ENCODE peak calls at places on chromosome 22, in nine cellular contexts. A is AG04450, M is adrenal gland, V is OCI-LY7, G is heart right ventricle, D is Panc1, R is neuronal stem cell, U is small intestine, H is heart left ventricle. S is an unnamed sample.

GRCh38 chr22:18008136-18008535 is 16.2 kb downstream of the MICAL3 start:
- DNase-seq in D (no peak), H (no peak), R (no peak), U (no peak), G (no peak), M (no peak), V (no peak), A (no peak), S (no peak)

GRCh38 chr22:22848364-22848866 is 39.2 kb upstream of the IGLL5 start:
- DNase-seq in D (peak; percentile 22), G (peak; percentile 41), H (peak; percentile 53), M (peak; percentile 46), R (peak; percentile 41), U (peak; percentile 76), A (no peak), V (peak; percentile 79), S (peak; percentile 86)

GRCh38 chr22:48079505-48080295 is 1317.2 kb downstream of the TBC1D22A start:
- DNase-seq in D (no peak), V (peak; percentile 47), G (no peak), U (no peak), M (no peak), A (no peak), R (no peak), H (no peak), S (no peak)

GRCh38 chr22:23225724-23226496 is 45.6 kb downstream of the BCR start:
- DNase-seq in R (no peak), D (no peak), U (peak; percentile 10), G (peak; percentile 49), H (peak; percentile 80), M (no peak), V (no peak), A (no peak), S (no peak)

GRCh38 chr22:47329727-47330653 is 567.5 kb downstream of the TBC1D22A start:
- DNase-seq in M (no peak), H (no peak), R (no peak), G (no peak), V (no peak), D (no peak), U (no peak), A (no peak), S (no peak)

GRCh38 chr22:16586991-16587390 is 5.6 kb downstream of the CCT8L2 start:
- DNase-seq in G (no peak), H (no peak), M (no peak), U (no peak), A (no peak), V (no peak), R (no peak), D (no peak), S (no peak)

GRCh38 chr22:17638432-17639237 is at the start of gene BCL2L13:
- DNase-seq in H (peak; percentile 95), U (peak; percentile 93), R (peak; percentile 84), V (peak; percentile 95), D (peak; percentile 45), A (peak; percentile 70), M (peak; percentile 91), G (peak; percentile 91), S (peak; percentile 91)

GRCh38 chr22:26169312-26170111 is at the start of gene SEZ6L:
- DNase-seq in H (no peak), V (no peak), D (no peak), M (peak; percentile 34), R (peak; percentile 47), U (no peak), A (no peak), G (peak; percentile 12), S (peak; percentile 70)

GRCh38 chr22:39689421-39689820 is 118.9 kb downstream of the CACNA1I start:
- DNase-seq in V (no peak), U (no peak), H (no peak), A (no peak), M (no peak), G (no peak), R (no peak), D (no peak), S (peak; percentile 21)

GRCh38 chr22:38316340-38317236 is 645 bp downstream of the CSNK1E start:
- DNase-seq in V (peak; percentile 54), G (peak; percentile 73), M (peak; percentile 72), A (no peak), R (no peak), H (peak; percentile 66), U (peak; percentile 47), D (no peak), S (peak; percentile 54)

GRCh38 chr22:20237480-20238440 is 30.4 kb downstream of the RTN4R start:
- DNase-seq in H (no peak), U (peak; percentile 20), M (no peak), R (no peak), A (no peak), D (no peak), V (no peak), G (no peak), S (peak; percentile 39)

GRCh38 chr22:22955866-22956535 is 68.4 kb downstream of the IGLL5 start:
- DNase-seq in U (peak; percentile 65), M (peak; percentile 66), D (no peak), G (peak; percentile 72), V (peak; percentile 83), R (peak; percentile 79), A (peak; percentile 41), H (peak; percentile 48), S (peak; percentile 66)

GRCh38 chr22:46108564-46109473 is 41.5 kb upstream of the PPARA start:
- DNase-seq in R (no peak), H (peak; percentile 75), V (no peak), M (peak; percentile 71), D (no peak), U (peak; percentile 67), G (peak; percentile 71), A (no peak), S (peak; percentile 82)
- H3K27ac ChIP-seq in R (no peak overlapping the region), H (peak overlapping the region; percentile 86), V (no peak overlapping the region), M (peak overlapping the region; percentile 73), D (peak overlapping the region; percentile 89), U (peak overlapping the region; percentile 76), G (peak overlapping the region; percentile 75), A (no peak overlapping the region), S (peak overlapping the region; percentile 92)

GRCh38 chr22:21569459-21570161 is 2.1 kb downstream of the UBE2L3 start:
- DNase-seq in R (no peak), G (no peak), V (no peak), M (no peak), A (no peak), H (no peak), U (peak; percentile 11), D (no peak), S (no peak)

GRCh38 chr22:21568207-21569075 is 927 bp downstream of the UBE2L3 start:
- DNase-seq in R (no peak), M (no peak), A (no peak), U (peak; percentile 75), H (no peak), V (peak; percentile 65), G (peak; percentile 24), D (no peak), S (no peak)

GRCh38 chr22:21567456-21568206 is at the start of gene UBE2L3:
- DNase-seq in R (peak; percentile 80), A (peak; percentile 33), V (peak; percentile 88), H (peak; percentile 86), D (no peak), M (peak; percentile 85), G (peak; percentile 88), U (peak; percentile 83), S (peak; percentile 79)

GRCh38 chr22:21571679-21572078 is 4.2 kb downstream of the UBE2L3 start:
- DNase-seq in V (no peak), M (no peak), R (no peak), D (no peak), U (no peak), G (no peak), A (no peak), H (no peak), S (no peak)

DNA sequence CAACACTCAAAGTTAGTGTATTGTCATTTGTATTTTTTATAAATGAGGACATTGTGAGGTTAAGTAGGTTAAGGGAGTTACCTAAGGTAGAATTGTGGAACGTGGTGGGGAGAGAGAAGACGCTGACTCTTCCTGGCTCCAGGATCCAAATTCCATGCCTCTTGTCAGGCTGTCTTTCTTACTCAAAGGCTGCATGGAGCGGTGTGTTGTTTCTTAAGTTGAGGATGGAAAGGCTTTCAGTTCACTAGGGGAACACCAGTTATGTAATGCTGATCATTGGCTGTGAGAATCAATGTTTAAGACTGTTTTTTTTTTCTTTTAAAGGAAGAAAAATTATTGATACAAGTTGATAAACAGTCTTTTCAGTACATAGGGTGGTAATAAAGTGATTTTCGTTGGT is 2.9 kb downstream of the UBE2L3 start:
- DNase-seq in G (no peak), U (no peak), A (no peak), V (no peak), M (no peak), H (no peak), D (no peak), R (no peak), S (no peak)
- H3K4me3 ChIP-seq in G (no peak overlapping the region), U (no peak overlapping the region), A (no peak overlapping the region), V (peak overlapping the region; percentile 90), M (no peak overlapping the region), H (no peak overlapping the region), D (peak overlapping the region; percentile 92), R (no peak overlapping the region), S (no peak overlapping the region)

GRCh38 chr22:44159230-44159629 is 21.5 kb upstream of the PARVG start:
- DNase-seq in M (no peak), U (no peak), G (no peak), H (no peak), V (no peak), A (no peak), R (no peak), D (no peak), S (no peak)
- H3K27ac ChIP-seq in M (no peak overlapping the region), U (no peak overlapping the region), G (no peak overlapping the region), H (no peak overlapping the region), V (no peak overlapping the region), A (peak overlapping the region; percentile 39), R (no peak overlapping the region), D (no peak overlapping the region), S (no peak overlapping the region)

DNA sequence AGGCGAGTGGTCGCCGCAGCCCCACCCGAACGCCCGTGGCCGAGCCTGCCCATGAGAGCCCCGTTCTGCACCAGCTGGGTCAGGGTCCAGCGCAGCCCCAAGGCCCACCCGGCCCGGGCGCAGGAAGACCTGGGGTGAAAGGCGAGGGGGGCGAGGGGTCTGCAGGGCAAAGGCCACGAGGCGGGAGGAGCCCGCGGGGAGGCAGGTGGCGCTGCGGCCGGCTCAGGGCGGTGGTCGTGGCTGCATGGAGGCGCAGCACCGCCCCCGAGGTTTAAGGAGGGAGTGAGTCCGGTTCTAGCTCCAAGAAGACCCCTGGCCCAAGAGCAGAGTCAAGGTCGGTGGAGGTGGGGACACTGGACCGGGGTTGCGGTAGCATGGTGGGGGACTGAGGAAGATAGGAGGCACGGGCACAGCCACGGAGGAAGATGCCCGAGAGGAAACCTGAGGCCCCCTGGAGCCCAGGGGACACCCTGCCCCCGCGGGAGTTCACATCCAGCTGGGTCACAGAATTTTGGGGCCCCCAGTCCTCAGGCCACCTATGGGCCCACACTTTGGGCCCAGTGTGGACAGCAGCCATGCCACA is 498 bp upstream of the HDAC10 start:
- DNase-seq in G (no peak), D (no peak), R (no peak), A (no peak), H (no peak), U (no peak), V (no peak), M (no peak), S (no peak)
- H3K4me3 ChIP-seq in G (peak overlapping the region; percentile 82), D (peak overlapping the region; percentile 66), R (peak overlapping the region; percentile 72), A (peak overlapping the region; percentile 34), H (peak overlapping the region; percentile 78), U (peak overlapping the region; percentile 60), V (peak overlapping the region; percentile 81), M (peak overlapping the region; percentile 55), S (peak overlapping the region; percentile 49)